ENCODE peak calls at places on chromosome 19, in eight cellular contexts. K, U, H, C, R, Q, D and S are unnamed samples.

GRCh38 chr19:5882421-5882968 is 12.2 kb upstream of the FUT5 start:
- DNase-seq in K (no peak), U (no peak), H (no peak), C (no peak), R (no peak), Q (no peak), D (no peak), S (no peak)

GRCh38 chr19:44719262-44719701 is 20.3 kb downstream of the CEACAM16 start:
- DNase-seq in K (no peak), U (no peak), H (no peak), C (no peak), R (no peak), Q (no peak), D (no peak), S (no peak)

GRCh38 chr19:485122-485521 is 11.2 kb upstream of the MADCAM1 start:
- DNase-seq in K (no peak), U (no peak), H (no peak), C (no peak), R (no peak), Q (no peak), D (no peak), S (no peak)

GRCh38 chr19:3176715-3177501 is 1.7 kb upstream of the S1PR4 start:
- DNase-seq in K (no peak), U (no peak), H (no peak), C (no peak), R (no peak), Q (peak; percentile 83), D (peak; percentile 76), S (peak; percentile 80)

GRCh38 chr19:54162241-54162805 is 2.8 kb upstream of the LENG1 start:
- DNase-seq in K (peak; percentile 51), U (peak; percentile 80), H (peak; percentile 84), C (peak; percentile 89), R (peak; percentile 37), Q (peak; percentile 75), D (peak; percentile 84), S (peak; percentile 89)

GRCh38 chr19:280541-281007 is 10.6 kb downstream of the PLPP2 start:
- DNase-seq in K (no peak), U (no peak), H (no peak), C (no peak), R (no peak), Q (no peak), D (no peak), S (no peak)

GRCh38 chr19:10854350-10855089 is 6.3 kb downstream of the C19orf38 start:
- DNase-seq in K (no peak), U (no peak), H (no peak), C (no peak), R (no peak), Q (no peak), D (no peak), S (no peak)

GRCh38 chr19:10260141-10260584 is 8.1 kb downstream of the MRPL4 start:
- DNase-seq in K (no peak), U (no peak), H (no peak), C (no peak), R (peak; percentile 46), Q (no peak), D (peak; percentile 88), S (peak; percentile 87)

GRCh38 chr19:12611361-12611699 is 610 bp downstream of the ZNF791 start:
- DNase-seq in K (peak; percentile 56), U (peak; percentile 67), H (peak; percentile 66), C (peak; percentile 72), R (peak; percentile 74), Q (no peak), D (peak; percentile 60), S (peak; percentile 77)

GRCh38 chr19:35354898-35355297 is 3.4 kb upstream of the FFAR3 start:
- DNase-seq in K (no peak), U (no peak), H (no peak), C (no peak), R (no peak), Q (no peak), D (no peak), S (no peak)

GRCh38 chr19:47226426-47227346 is 4.3 kb downstream of the BBC3 start:
- DNase-seq in K (no peak), U (peak; percentile 61), H (peak; percentile 89), C (peak; percentile 82), R (peak; percentile 63), Q (peak; percentile 59), D (peak; percentile 86), S (peak; percentile 86)

GRCh38 chr19:41774515-41774980 is 19.2 kb downstream of the CEACAM6 start:
- DNase-seq in K (no peak), U (no peak), H (no peak), C (no peak), R (no peak), Q (peak; percentile 38), D (peak; percentile 73), S (peak; percentile 85)

GRCh38 chr19:1979642-1980041 is 35.9 kb downstream of the BTBD2 start:
- DNase-seq in K (no peak), U (no peak), H (no peak), C (no peak), R (no peak), Q (no peak), D (no peak), S (no peak)

GRCh38 chr19:1979017-1979416 is 36.5 kb downstream of the BTBD2 start:
- DNase-seq in K (no peak), U (no peak), H (no peak), C (no peak), R (no peak), Q (no peak), D (no peak), S (no peak)

GRCh38 chr19:1980068-1980467 is 35.4 kb downstream of the BTBD2 start:
- DNase-seq in K (no peak), U (no peak), H (no peak), C (no peak), R (no peak), Q (no peak), D (no peak), S (no peak)

GRCh38 chr19:1980782-1981181 is 34.7 kb downstream of the BTBD2 start:
- DNase-seq in K (no peak), U (no peak), H (no peak), C (no peak), R (no peak), Q (no peak), D (no peak), S (no peak)

GRCh38 chr19:1981253-1981652 is 34.3 kb downstream of the BTBD2 start:
- DNase-seq in K (no peak), U (no peak), H (no peak), C (no peak), R (no peak), Q (no peak), D (no peak), S (no peak)
- TF ChIP-seq CTCF in K (no peak), U (no peak), H (no peak), C (no peak), R (no peak), Q (no peak), D (no peak), S (no peak)

DNA sequence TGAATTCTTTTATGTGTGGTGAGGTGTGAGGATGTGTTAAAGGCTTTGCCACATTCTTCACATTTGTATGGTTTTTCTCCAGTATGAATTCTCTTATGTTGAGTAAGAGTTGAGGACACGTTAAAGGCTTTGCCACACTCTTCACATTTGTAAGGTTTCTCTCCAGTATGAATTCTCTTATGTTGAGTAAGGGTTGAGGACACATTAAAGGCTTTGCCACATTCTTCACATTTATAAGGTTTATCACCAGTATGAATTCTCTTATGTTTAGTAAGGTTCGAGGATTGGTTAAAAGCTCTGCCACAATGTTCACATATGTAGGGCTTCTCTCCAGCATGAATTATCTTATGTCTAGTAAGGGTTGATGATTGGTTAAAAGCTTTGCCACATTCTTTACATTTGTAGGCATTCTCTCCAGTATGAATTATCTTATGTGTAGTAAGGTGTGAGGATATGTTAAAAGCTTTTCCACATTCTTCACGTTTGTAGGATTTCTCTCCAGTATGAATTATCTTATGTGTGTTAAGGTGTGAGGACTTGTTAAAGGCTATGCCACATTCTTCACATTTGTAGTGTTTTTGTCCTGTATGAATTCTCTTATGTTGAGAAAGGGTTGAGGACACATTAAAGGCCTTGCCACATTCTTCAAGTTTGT is 27.1 kb downstream of the ZNF724 start:
- DNase-seq in K (no peak), U (no peak), H (no peak), C (no peak), R (no peak), Q (no peak), D (no peak), S (peak; percentile 1)
- TF ChIP-seq CTCF in K (no peak), U (no peak), H (no peak), C (no peak), R (no peak), Q (no peak), D (no peak), S (no peak)

DNA sequence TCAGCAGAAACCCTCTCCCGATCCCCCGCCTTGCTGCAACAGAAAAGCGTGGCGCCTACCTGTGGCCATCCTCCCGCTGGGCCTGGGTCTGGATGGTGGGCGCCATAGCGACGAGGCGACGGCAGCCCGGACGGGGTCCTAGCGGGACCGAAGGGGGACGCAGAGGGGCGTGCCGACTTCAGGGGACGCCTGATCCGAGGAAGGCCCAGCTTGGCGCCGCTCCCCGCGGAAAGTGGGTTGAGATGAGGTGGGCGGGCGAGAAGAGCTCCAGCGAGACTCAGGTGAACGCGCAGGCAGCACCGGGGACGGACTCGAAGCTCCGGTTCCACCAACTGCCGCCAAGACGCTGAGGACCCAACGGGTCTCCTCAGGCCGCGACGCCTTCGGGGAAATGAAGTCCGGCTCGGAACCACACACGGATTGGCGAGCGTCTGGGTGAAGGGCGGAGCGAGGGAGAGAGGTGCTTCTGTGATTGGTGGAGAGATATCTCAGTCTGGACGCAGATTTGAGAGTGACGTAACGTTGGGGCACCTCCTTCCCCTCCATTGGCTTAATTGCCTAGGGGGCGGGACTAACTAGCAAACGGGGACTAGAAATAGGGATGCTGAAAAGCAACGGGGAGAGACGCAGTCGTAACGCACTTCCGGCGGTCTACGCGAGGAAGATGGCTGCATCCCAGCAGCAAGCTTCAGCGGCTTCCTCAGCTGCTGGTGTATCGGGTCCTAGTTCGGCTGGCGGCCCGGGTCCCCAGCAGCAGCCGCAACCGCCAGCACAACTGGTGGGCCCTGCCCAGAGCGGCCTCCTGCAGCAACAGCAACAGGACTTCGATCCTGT is at the start of the genes MED29 and PAF1:
- DNase-seq in K (peak; percentile 99), U (peak; percentile 98), H (peak; percentile 96), C (peak; percentile 99), R (peak; percentile 99), Q (peak; percentile 94), D (peak; percentile 98), S (peak; percentile 100)
- TF ChIP-seq CTCF in K (no peak), U (no peak), H (no peak), C (peak; percentile 27), R (no peak), Q (no peak), D (no peak), S (no peak)

GRCh38 chr19:14435320-14436050 is 2.4 kb downstream of the PKN1 start:
- DNase-seq in K (no peak), U (no peak), H (no peak), C (no peak), R (no peak), Q (no peak), D (no peak), S (no peak)

GRCh38 chr19:14433454-14434156 is 499 bp downstream of the PKN1 start:
- DNase-seq in K (no peak), U (peak; percentile 43), H (no peak), C (peak; percentile 41), R (no peak), Q (peak; percentile 61), D (no peak), S (peak; percentile 38)

GRCh38 chr19:14432817-14433453 is at the start of gene PKN1:
- DNase-seq in K (no peak), U (peak; percentile 49), H (peak; percentile 76), C (peak; percentile 48), R (no peak), Q (peak; percentile 52), D (no peak), S (no peak)

GRCh38 chr19:14434543-14435319 is 1.6 kb downstream of the PKN1 start:
- DNase-seq in K (peak; percentile 79), U (peak; percentile 21), H (peak; percentile 68), C (peak; percentile 77), R (no peak), Q (peak; percentile 52), D (peak; percentile 66), S (peak; percentile 91)

GRCh38 chr19:14434157-14434501 is 1.0 kb downstream of the PKN1 start:
- DNase-seq in K (no peak), U (no peak), H (no peak), C (peak; percentile 36), R (no peak), Q (no peak), D (no peak), S (no peak)
- TF ChIP-seq CTCF in K (no peak), U (no peak), H (no peak), C (no peak), R (no peak), Q (no peak), D (no peak), S (no peak)